ENCODE peak calls at places on chromosomes 16 and 17, in ten cellular contexts. E is left ventricle myocardium inferior; M is cardiac muscle cell; Y is prostate gland; I is right atrium auricular region; B is uterus; C is spleen; P is stomach; Q is CD8-positive, alpha-beta T cell; K is left lung. T is an unnamed sample.

GRCh38 chr17:145671-146541 is 8.5 kb downstream of the SCGB1C2 start:
- DNase-seq in Y (peak; percentile 3), E (peak; percentile 12), P (peak; percentile 15), I (peak; percentile 54), Q (no peak), C (peak; percentile 68), M (no peak), B (peak; percentile 14), K (peak; percentile 31), T (no peak)

GRCh38 chr17:58312021-58312630 is 16.5 kb downstream of the TSPOAP1 start:
- DNase-seq in Y (no peak), E (no peak), Q (no peak), I (no peak), B (peak; percentile 14), C (no peak), K (no peak), P (peak; percentile 13), M (no peak), T (no peak)

GRCh38 chr16:84677849-84678248 is 22.0 kb upstream of the USP10 start:
- DNase-seq in I (no peak), C (peak; percentile 5), Q (no peak), P (no peak), Y (no peak), B (no peak), E (no peak), M (no peak), K (no peak), T (no peak)

GRCh38 chr16:47043200-47043599 is 69.7 kb upstream of the DNAJA2 start:
- DNase-seq in Y (no peak), P (no peak), E (no peak), I (no peak), M (no peak), Q (no peak), B (no peak), K (no peak), C (no peak), T (no peak)

GRCh38 chr17:57849163-57849873 is 526 bp downstream of the MRPS23 start:
- DNase-seq in K (no peak), E (no peak), P (no peak), M (no peak), I (no peak), Q (no peak), C (no peak), B (no peak), Y (no peak), T (no peak)

GRCh38 chr17:79372470-79373238 is 238.2 kb downstream of the RBFOX3 start:
- DNase-seq in P (no peak), I (no peak), B (no peak), Y (no peak), M (peak; percentile 65), Q (no peak), E (no peak), C (no peak), K (no peak), T (no peak)

GRCh38 chr17:12624221-12624620 is 41.5 kb upstream of the MYOCD start:
- DNase-seq in B (no peak), P (no peak), Q (no peak), Y (no peak), C (no peak), E (no peak), I (no peak), K (no peak), M (no peak), T (no peak)

GRCh38 chr17:3669548-3669947 is 936 bp downstream of the EMC6 start:
- DNase-seq in I (no peak), Y (no peak), Q (no peak), E (no peak), B (no peak), K (no peak), P (no peak), C (no peak), M (no peak), T (no peak)

GRCh38 chr16:73199214-73199613 is 151.3 kb upstream of the ZFHX3 start:
- DNase-seq in K (no peak), Q (no peak), C (no peak), B (no peak), I (no peak), P (no peak), Y (no peak), E (no peak), M (no peak), T (no peak)

GRCh38 chr16:18788828-18789514 is 1.2 kb downstream of the RPS15A start:
- DNase-seq in P (no peak), K (no peak), C (no peak), M (no peak), Y (no peak), Q (no peak), E (no peak), I (no peak), B (no peak), T (no peak)

GRCh38 chr16:87418216-87418615 is 26.1 kb downstream of the MAP1LC3B start:
- DNase-seq in Q (no peak), K (no peak), I (no peak), E (peak; percentile 1), M (no peak), P (no peak), B (no peak), C (no peak), Y (no peak), T (no peak)

GRCh38 chr17:63275318-63275967 is 170.7 kb downstream of the CYB561 start:
- DNase-seq in C (no peak), Y (no peak), P (no peak), E (no peak), M (no peak), Q (no peak), K (no peak), B (no peak), I (no peak), T (no peak)

GRCh38 chr17:70119545-70119944 is 44.5 kb downstream of the KCNJ16 start:
- DNase-seq in C (no peak), E (no peak), P (no peak), M (no peak), I (no peak), Y (no peak), Q (no peak), B (no peak), K (no peak), T (no peak)

GRCh38 chr17:56884483-56885144 is 29.2 kb downstream of the TRIM25 start:
- DNase-seq in B (no peak), K (no peak), Y (no peak), C (no peak), E (no peak), P (no peak), I (no peak), Q (no peak), M (no peak), T (no peak)

GRCh38 chr17:39212841-39213480 is 12.8 kb downstream of the STAC2 start:
- DNase-seq in P (peak; percentile 81), Y (peak; percentile 82), E (no peak), K (peak; percentile 79), Q (no peak), C (no peak), I (no peak), B (no peak), M (no peak), T (peak; percentile 18)

GRCh38 chr16:14070877-14071575 is at the start of gene MRTFB:
- DNase-seq in K (peak; percentile 74), C (peak; percentile 92), P (peak; percentile 88), I (no peak), E (peak; percentile 81), Y (peak; percentile 77), M (peak; percentile 88), Q (peak; percentile 78), B (peak; percentile 66), T (peak; percentile 87)

GRCh38 chr16:69564845-69565610 is 738 bp upstream of the NFAT5 start:
- DNase-seq in I (no peak), C (no peak), B (no peak), Y (no peak), E (no peak), M (no peak), P (no peak), K (no peak), Q (no peak), T (no peak)

GRCh38 chr16:1286492-1287094 is 22.8 kb upstream of the UBE2I start:
- DNase-seq in Q (no peak), E (no peak), I (no peak), P (no peak), C (no peak), B (no peak), M (no peak), Y (no peak), K (no peak), T (no peak)

GRCh38 chr16:1282275-1282995 is 26.6 kb downstream of the TPSD1 start:
- DNase-seq in M (no peak), E (no peak), Q (no peak), K (no peak), P (no peak), C (no peak), B (no peak), Y (no peak), I (no peak), T (no peak)

GRCh38 chr16:1283296-1283695 is 26.1 kb upstream of the UBE2I start:
- DNase-seq in Y (no peak), Q (no peak), C (no peak), P (no peak), E (no peak), B (no peak), K (no peak), M (no peak), I (no peak), T (no peak)

GRCh38 chr16:1285669-1286491 is 23.6 kb upstream of the UBE2I start:
- DNase-seq in E (no peak), K (no peak), C (no peak), I (no peak), M (peak; percentile 40), P (no peak), Y (no peak), B (no peak), Q (no peak), T (no peak)

GRCh38 chr16:1283996-1284592 is 25.3 kb upstream of the UBE2I start:
- DNase-seq in P (no peak), K (no peak), Q (no peak), E (no peak), C (no peak), B (no peak), M (no peak), Y (no peak), I (no peak), T (no peak)
- H3K4me1 ChIP-seq in P (peaks cover 6% of the 10 kb centered on the region), K (no peaks in the 10 kb centered on the region), Q (peaks cover 4% of the 10 kb centered on the region), E (peaks cover 11% of the 10 kb centered on the region), C (no peaks in the 10 kb centered on the region), B (no peaks in the 10 kb centered on the region), M (no peaks in the 10 kb centered on the region), Y (no peaks in the 10 kb centered on the region), I (no peaks in the 10 kb centered on the region), T (peaks cover 14% of the 10 kb centered on the region)

GRCh38 chr17:27245230-27245696 is 48.7 kb upstream of the WSB1 start:
- DNase-seq in B (peak; percentile 83), P (peak; percentile 74), K (peak; percentile 92), Q (peak; percentile 48), Y (peak; percentile 56), E (peak; percentile 86), C (peak; percentile 94), M (peak; percentile 73), I (peak; percentile 91), T (peak; percentile 87)
- H3K4me3 ChIP-seq in B (no peak overlapping the region), P (peak overlapping the region; percentile 2), K (no peak overlapping the region), Q (no peak overlapping the region), Y (no peak overlapping the region), E (peak overlapping the region; percentile 41), C (no peak overlapping the region), M (no peak overlapping the region), I (no peak overlapping the region), T (no peak overlapping the region)

GRCh38 chr16:3864562-3864961 is 16.0 kb downstream of the CREBBP start:
- DNase-seq in M (no peak), Y (no peak), I (no peak), B (no peak), Q (no peak), E (no peak), C (no peak), P (no peak), K (no peak), T (no peak)
- H3K4me1 ChIP-seq in M (peaks cover 41% of the 10 kb centered on the region), Y (peaks cover 6% of the 10 kb centered on the region), I (no peaks in the 10 kb centered on the region), B (peaks cover 10% of the 10 kb centered on the region), Q (peaks cover 92% of the 10 kb centered on the region), E (peaks cover 98% of the 10 kb centered on the region), C (peaks cover 90% of the 10 kb centered on the region), P (peaks cover 98% of the 10 kb centered on the region), K (peaks cover 94% of the 10 kb centered on the region), T (peaks cover 91% of the 10 kb centered on the region)

GRCh38 chr17:42459983-42460300 is 1.3 kb downstream of the ATP6V0A1 start:
- DNase-seq in K (no peak), Q (no peak), B (no peak), P (no peak), C (no peak), M (peak; percentile 48), E (no peak), Y (no peak), I (no peak), T (no peak)
- H3K4me3 ChIP-seq in K (peak overlapping the region; percentile 51), Q (peak overlapping the region; percentile 54), B (peak overlapping the region; percentile 79), P (peak overlapping the region; percentile 73), C (peak overlapping the region; percentile 52), M (no peak overlapping the region), E (peak overlapping the region; percentile 81), Y (peak overlapping the region; percentile 57), I (peak overlapping the region; percentile 69), T (peak overlapping the region; percentile 87)